ENCODE peak calls at places on chromosomes 1 and 21, in five cellular contexts. K, C, F, E and V are unnamed samples.

GRCh38 chr1:244273845-244274619 is 177.7 kb downstream of the ADSS2 start:
- DNase-seq in E (no peak), F (no peak), C (peak), K (no peak), V (peak)

GRCh38 chr1:25724201-25724600 is 75.8 kb upstream of the SELENON start:
- DNase-seq in K (no peak), E (no peak), C (no peak), F (no peak), V (no peak)

GRCh38 chr21:14527690-14528652 is 18.1 kb downstream of the SAMSN1 start:
- DNase-seq in E (no peak), C (no peak), F (no peak), K (no peak), V (no peak)

GRCh38 chr1:156004843-156005593 is 15.7 kb downstream of the SSR2 start:
- DNase-seq in F (no peak), C (peak), E (no peak), K (no peak), V (no peak)

GRCh38 chr1:106755682-106756406 is 300.6 kb upstream of the PRMT6 start:
- DNase-seq in E (no peak), K (no peak), C (peak), F (no peak), V (peak)

GRCh38 chr1:71231751-71232150 is 150.9 kb upstream of the ZRANB2 start:
- DNase-seq in C (peak), F (no peak), E (no peak), K (no peak), V (peak)

GRCh38 chr1:154586641-154587040 is 19.1 kb downstream of the CHRNB2 start:
- DNase-seq in F (no peak), C (no peak), K (no peak), E (no peak), V (no peak)

GRCh38 chr1:153565529-153566374 is at the start of gene S100A2:
- DNase-seq in E (peak), K (peak), C (peak), F (no peak), V (peak)

GRCh38 chr1:211737115-211738035 is 62.0 kb upstream of the NEK2 start:
- DNase-seq in E (no peak), K (no peak), F (no peak), C (no peak), V (no peak)

GRCh38 chr1:9195651-9196050 is 38.9 kb upstream of the H6PD start:
- DNase-seq in K (no peak), F (no peak), C (no peak), E (no peak), V (peak)

GRCh38 chr1:211260161-211261107 is 1.3 kb downstream of the RCOR3 start:
- DNase-seq in F (peak), E (no peak), C (peak), K (peak), V (peak)

GRCh38 chr21:31162827-31163226 is 124.6 kb upstream of the KRTAP19-8 start:
- DNase-seq in F (no peak), C (peak), E (no peak), K (no peak), V (peak)

GRCh38 chr1:219529116-219529515 is 83.8 kb downstream of the ZC3H11B start:
- DNase-seq in E (no peak), C (no peak), K (no peak), F (peak), V (no peak)

GRCh38 chr1:231714440-231714839 is 87.8 kb downstream of the DISC1 start:
- DNase-seq in E (no peak), C (no peak), F (no peak), K (no peak), V (no peak)

GRCh38 chr1:159877695-159878444 is 15.4 kb upstream of the VSIG8 start:
- DNase-seq in C (no peak), F (no peak), E (no peak), K (no peak), V (no peak)

GRCh38 chr1:239170828-239171227 is 215.5 kb upstream of the CHRM3 start:
- DNase-seq in E (no peak), C (no peak), K (no peak), F (no peak), V (no peak)

DNA sequence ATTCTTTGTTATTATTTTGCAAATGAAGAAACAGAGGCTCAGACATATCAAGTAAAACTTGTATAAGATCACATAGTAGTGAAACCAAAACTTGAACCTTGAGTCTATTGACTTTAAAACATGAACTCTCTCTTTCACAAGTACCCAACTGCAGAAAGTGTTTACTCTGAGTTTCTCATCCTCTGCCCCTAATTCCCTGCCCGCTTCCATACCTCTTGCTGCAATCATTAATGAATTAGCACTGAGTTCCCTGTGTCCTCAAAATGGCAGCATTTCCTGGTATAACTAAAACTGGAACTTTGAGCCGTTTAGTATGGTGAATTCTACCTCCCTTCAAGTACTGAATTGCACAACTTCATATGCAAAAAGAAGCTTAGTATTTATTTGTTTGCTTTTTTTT is 147.7 kb upstream of the DNAH14 start:
- DNase-seq in E (no peak), K (no peak), C (no peak), F (no peak), V (no peak)
- H3K4me2 ChIP-seq in E (peak), K (no peak), C (no peak), F (no peak), V (no peak)

GRCh38 chr1:110083453-110084225 is 13.2 kb upstream of the ALX3 start:
- DNase-seq in E (no peak), K (no peak), C (peak), F (peak), V (no peak)
- TF ChIP-seq EZH2 in E (no peak), K (no peak), C (no peak), F (no peak), V (peak)

GRCh38 chr1:82686774-82687173 is 886.0 kb downstream of the ADGRL2 start:
- DNase-seq in K (no peak), E (no peak), C (no peak), F (no peak), V (no peak)

GRCh38 chr1:82689217-82689616 is 888.5 kb downstream of the ADGRL2 start:
- DNase-seq in F (no peak), E (no peak), K (no peak), C (no peak), V (no peak)
- H3K4me2 ChIP-seq in F (no peak), E (no peak), K (no peak), C (no peak), V (no peak)

DNA sequence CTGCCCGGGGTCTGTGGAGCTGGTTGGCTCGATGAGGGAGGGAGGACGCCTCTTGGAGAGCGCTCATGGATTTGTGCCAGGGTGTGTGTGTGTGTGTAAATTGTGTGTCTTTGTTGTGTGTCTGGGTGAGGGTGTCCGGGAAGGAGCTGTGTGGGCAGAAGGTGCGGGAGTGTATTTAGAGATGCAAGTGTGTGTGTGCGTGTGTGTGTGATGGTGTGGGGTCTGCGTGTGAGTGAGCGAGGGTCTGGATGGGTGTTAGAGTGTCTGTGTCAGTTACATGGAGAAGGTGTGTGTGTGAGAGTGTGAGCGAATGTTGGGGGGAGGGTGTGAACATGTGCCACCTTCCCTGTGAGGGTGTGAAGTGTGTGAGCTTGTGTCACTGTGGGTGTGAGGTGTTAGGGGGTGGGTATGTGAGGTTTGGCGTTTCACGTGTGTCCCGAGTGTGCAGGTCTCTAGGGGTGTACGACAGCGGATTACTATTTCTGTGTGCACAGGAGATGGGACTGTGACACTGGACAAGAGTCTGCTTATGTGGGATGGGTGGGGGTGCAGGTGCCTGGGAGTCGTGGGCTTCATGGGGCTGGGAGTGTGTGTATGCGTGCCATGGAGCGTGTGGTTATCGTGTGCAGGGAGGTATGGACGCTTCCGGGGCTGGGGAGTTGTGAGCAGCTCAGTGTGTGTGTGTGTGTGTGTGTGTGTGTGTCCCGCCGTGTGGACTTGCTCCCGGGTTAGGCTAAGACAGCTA is 887 bp downstream of the IGSF21 start:
- DNase-seq in K (no peak), E (no peak), F (peak), C (no peak), V (no peak)
- TF ChIP-seq EZH2 in K (no peak), E (no peak), F (no peak), C (no peak), V (peak)

GRCh38 chr1:59366352-59366751 is 69.5 kb downstream of the FGGY start:
- DNase-seq in K (no peak), C (peak), E (no peak), F (no peak), V (peak)

GRCh38 chr1:59364012-59364411 is 67.1 kb downstream of the FGGY start:
- DNase-seq in F (no peak), E (no peak), K (no peak), C (no peak), V (no peak)

GRCh38 chr1:59367269-59368006 is 70.5 kb downstream of the FGGY start:
- DNase-seq in C (peak), K (no peak), F (peak), E (no peak), V (peak)

GRCh38 chr1:59368007-59368670 is 71.2 kb downstream of the FGGY start:
- DNase-seq in C (no peak), E (no peak), F (no peak), K (no peak), V (no peak)
- H3K4me2 ChIP-seq in C (peak), E (no peak), F (peak), K (no peak), V (no peak)

GRCh38 chr1:116666747-116667576 is 571 bp downstream of the IGSF3 start:
- DNase-seq in K (no peak), E (no peak), C (peak), F (peak), V (no peak)
- TF ChIP-seq EZH2 in K (peak), E (no peak), C (peak), F (no peak), V (peak)

GRCh38 chr21:34885636-34886553 is 163.2 kb downstream of the RUNX1 start:
- DNase-seq in E (no peak), C (peak), K (peak), F (peak), V (peak)

GRCh38 chr21:34886554-34887385 is 162.3 kb downstream of the RUNX1 start:
- DNase-seq in F (peak), E (no peak), C (peak), K (peak), V (no peak)

GRCh38 chr21:34884346-34884929 is 164.7 kb downstream of the RUNX1 start:
- DNase-seq in F (no peak), E (no peak), C (no peak), K (peak), V (peak)

GRCh38 chr21:34883501-34884271 is 165.4 kb downstream of the RUNX1 start:
- DNase-seq in F (no peak), E (no peak), K (peak), C (no peak), V (peak)

GRCh38 chr21:34885125-34885524 is 164.0 kb downstream of the RUNX1 start:
- DNase-seq in K (peak), C (peak), F (peak), E (no peak), V (peak)
- H3K4me2 ChIP-seq in K (peak), C (peak), F (no peak), E (no peak), V (peak)